ENCODE peak calls at places on chromosomes 13 and 19, in ten cellular contexts. One of them, this sample, is unnamed.

GRCh38 chr19:18736415-18737336 is 53.2 kb downstream of the CRTC1 start:
- DNase-seq in progenitor cell of endocrine pancreas: no peak
- DNase-seq in choroid plexus epithelial cell: no peak
- DNase-seq in AG04450: no peak
- DNase-seq in fibroblast of mammary gland: no peak
- DNase-seq in tibial artery: no peak
- DNase-seq in cardiac fibroblast: no peak
- DNase-seq in brain microvascular endothelial cell: no peak
- DNase-seq in OCI-LY7: no peak
- DNase-seq in endothelial cell: no peak
- DNase-seq in this sample: no peak

GRCh38 chr19:7980635-7981121 is 24.8 kb downstream of the ELAVL1 start:
- DNase-seq in OCI-LY7: no peak
- DNase-seq in choroid plexus epithelial cell: no peak
- DNase-seq in tibial artery: no peak
- DNase-seq in endothelial cell: no peak
- DNase-seq in progenitor cell of endocrine pancreas: no peak
- DNase-seq in AG04450: no peak
- DNase-seq in brain microvascular endothelial cell: no peak
- DNase-seq in cardiac fibroblast: no peak
- DNase-seq in fibroblast of mammary gland: no peak
- DNase-seq in this sample: no peak

GRCh38 chr13:48866204-48866603 is 109.5 kb upstream of the FNDC3A start:
- DNase-seq in fibroblast of mammary gland: no peak
- DNase-seq in OCI-LY7: no peak
- DNase-seq in cardiac fibroblast: no peak
- DNase-seq in brain microvascular endothelial cell: no peak
- DNase-seq in choroid plexus epithelial cell: no peak
- DNase-seq in tibial artery: no peak
- DNase-seq in AG04450: no peak
- DNase-seq in progenitor cell of endocrine pancreas: no peak
- DNase-seq in endothelial cell: no peak
- DNase-seq in this sample: no peak

GRCh38 chr19:3401004-3401768 is 34.8 kb downstream of the NFIC start:
- DNase-seq in AG04450: no peak
- DNase-seq in tibial artery: no peak
- DNase-seq in endothelial cell: no peak
- DNase-seq in progenitor cell of endocrine pancreas: no peak
- DNase-seq in OCI-LY7: no peak
- DNase-seq in choroid plexus epithelial cell: no peak
- DNase-seq in brain microvascular endothelial cell: no peak
- DNase-seq in cardiac fibroblast: no peak
- DNase-seq in fibroblast of mammary gland: no peak
- DNase-seq in this sample: no peak

GRCh38 chr19:57068921-57069697 is 50.7 kb upstream of the USP29 start:
- DNase-seq in endothelial cell: no peak
- DNase-seq in cardiac fibroblast: no peak
- DNase-seq in choroid plexus epithelial cell: no peak
- DNase-seq in progenitor cell of endocrine pancreas: no peak
- DNase-seq in tibial artery: no peak
- DNase-seq in brain microvascular endothelial cell: no peak
- DNase-seq in fibroblast of mammary gland: no peak
- DNase-seq in AG04450: no peak
- DNase-seq in OCI-LY7: no peak
- DNase-seq in this sample: peak; percentile 24

GRCh38 chr19:8050274-8051096 is 2.1 kb upstream of the CCL25 start:
- DNase-seq in OCI-LY7: peak; percentile 98
- DNase-seq in tibial artery: peak; percentile 84
- DNase-seq in fibroblast of mammary gland: peak; percentile 77
- DNase-seq in endothelial cell: peak; percentile 84
- DNase-seq in choroid plexus epithelial cell: peak; percentile 74
- DNase-seq in brain microvascular endothelial cell: peak; percentile 71
- DNase-seq in cardiac fibroblast: peak; percentile 68
- DNase-seq in AG04450: peak; percentile 20
- DNase-seq in progenitor cell of endocrine pancreas: peak; percentile 73
- DNase-seq in this sample: peak; percentile 99

GRCh38 chr19:41186971-41187883 is 5.8 kb upstream of the CYP2S1 start:
- DNase-seq in progenitor cell of endocrine pancreas: no peak
- DNase-seq in choroid plexus epithelial cell: no peak
- DNase-seq in brain microvascular endothelial cell: no peak
- DNase-seq in OCI-LY7: no peak
- DNase-seq in AG04450: no peak
- DNase-seq in endothelial cell: no peak
- DNase-seq in tibial artery: no peak
- DNase-seq in cardiac fibroblast: no peak
- DNase-seq in fibroblast of mammary gland: no peak
- DNase-seq in this sample: no peak

GRCh38 chr19:8363803-8364771 is at the start of gene ANGPTL4:
- DNase-seq in progenitor cell of endocrine pancreas: peak; percentile 23
- DNase-seq in choroid plexus epithelial cell: peak; percentile 81
- DNase-seq in OCI-LY7: no peak
- DNase-seq in AG04450: no peak
- DNase-seq in endothelial cell: peak; percentile 60
- DNase-seq in brain microvascular endothelial cell: peak; percentile 74
- DNase-seq in tibial artery: peak; percentile 87
- DNase-seq in fibroblast of mammary gland: peak; percentile 81
- DNase-seq in cardiac fibroblast: peak; percentile 89
- DNase-seq in this sample: peak; percentile 96

GRCh38 chr19:5144545-5145179 is 175.7 kb downstream of the KDM4B start:
- DNase-seq in endothelial cell: no peak
- DNase-seq in OCI-LY7: no peak
- DNase-seq in brain microvascular endothelial cell: no peak
- DNase-seq in AG04450: no peak
- DNase-seq in tibial artery: peak; percentile 63
- DNase-seq in choroid plexus epithelial cell: no peak
- DNase-seq in fibroblast of mammary gland: no peak
- DNase-seq in progenitor cell of endocrine pancreas: no peak
- DNase-seq in cardiac fibroblast: no peak
- DNase-seq in this sample: peak; percentile 1

GRCh38 chr19:5143471-5144411 is 174.8 kb downstream of the KDM4B start:
- DNase-seq in tibial artery: no peak
- DNase-seq in AG04450: no peak
- DNase-seq in brain microvascular endothelial cell: no peak
- DNase-seq in cardiac fibroblast: no peak
- DNase-seq in OCI-LY7: peak; percentile 26
- DNase-seq in fibroblast of mammary gland: no peak
- DNase-seq in progenitor cell of endocrine pancreas: no peak
- DNase-seq in choroid plexus epithelial cell: no peak
- DNase-seq in endothelial cell: no peak
- DNase-seq in this sample: peak; percentile 57

GRCh38 chr19:5141278-5141925 is 172.5 kb downstream of the KDM4B start:
- DNase-seq in brain microvascular endothelial cell: peak; percentile 37
- DNase-seq in AG04450: no peak
- DNase-seq in choroid plexus epithelial cell: peak; percentile 35
- DNase-seq in tibial artery: no peak
- DNase-seq in OCI-LY7: no peak
- DNase-seq in progenitor cell of endocrine pancreas: no peak
- DNase-seq in fibroblast of mammary gland: peak; percentile 76
- DNase-seq in cardiac fibroblast: peak; percentile 7
- DNase-seq in endothelial cell: no peak
- DNase-seq in this sample: peak; percentile 39

GRCh38 chr19:5141926-5142724 is 173.2 kb downstream of the KDM4B start:
- DNase-seq in tibial artery: no peak
- DNase-seq in cardiac fibroblast: no peak
- DNase-seq in endothelial cell: no peak
- DNase-seq in OCI-LY7: no peak
- DNase-seq in progenitor cell of endocrine pancreas: no peak
- DNase-seq in choroid plexus epithelial cell: no peak
- DNase-seq in AG04450: no peak
- DNase-seq in brain microvascular endothelial cell: no peak
- DNase-seq in fibroblast of mammary gland: no peak
- DNase-seq in this sample: no peak

GRCh38 chr19:5142725-5143097 is 173.8 kb downstream of the KDM4B start:
- DNase-seq in OCI-LY7: no peak
- DNase-seq in choroid plexus epithelial cell: no peak
- DNase-seq in brain microvascular endothelial cell: no peak
- DNase-seq in fibroblast of mammary gland: no peak
- DNase-seq in cardiac fibroblast: no peak
- DNase-seq in tibial artery: no peak
- DNase-seq in AG04450: no peak
- DNase-seq in progenitor cell of endocrine pancreas: no peak
- DNase-seq in endothelial cell: no peak
- DNase-seq in this sample: no peak
- TF ChIP-seq CTCF in OCI-LY7: no peak
- TF ChIP-seq CTCF in choroid plexus epithelial cell: no peak
- TF ChIP-seq CTCF in brain microvascular endothelial cell: no peak
- TF ChIP-seq CTCF in fibroblast of mammary gland: no peak
- TF ChIP-seq CTCF in cardiac fibroblast: no peak
- TF ChIP-seq CTCF in tibial artery: no peak
- TF ChIP-seq CTCF in AG04450: no peak
- TF ChIP-seq CTCF in progenitor cell of endocrine pancreas: no peak
- TF ChIP-seq CTCF in endothelial cell: no peak
- TF ChIP-seq CTCF in this sample: no peak

GRCh38 chr19:28859811-28860210 is 353.1 kb downstream of the UQCRFS1 start:
- DNase-seq in choroid plexus epithelial cell: no peak
- DNase-seq in OCI-LY7: no peak
- DNase-seq in tibial artery: no peak
- DNase-seq in AG04450: no peak
- DNase-seq in progenitor cell of endocrine pancreas: no peak
- DNase-seq in fibroblast of mammary gland: no peak
- DNase-seq in brain microvascular endothelial cell: no peak
- DNase-seq in cardiac fibroblast: no peak
- DNase-seq in endothelial cell: no peak
- DNase-seq in this sample: no peak

GRCh38 chr19:28864024-28864503 is 348.9 kb downstream of the UQCRFS1 start:
- DNase-seq in brain microvascular endothelial cell: no peak
- DNase-seq in fibroblast of mammary gland: no peak
- DNase-seq in progenitor cell of endocrine pancreas: no peak
- DNase-seq in OCI-LY7: no peak
- DNase-seq in endothelial cell: no peak
- DNase-seq in choroid plexus epithelial cell: no peak
- DNase-seq in cardiac fibroblast: no peak
- DNase-seq in tibial artery: no peak
- DNase-seq in AG04450: no peak
- DNase-seq in this sample: no peak

GRCh38 chr19:28867978-28868377 is 345.0 kb downstream of the UQCRFS1 start:
- DNase-seq in progenitor cell of endocrine pancreas: no peak
- DNase-seq in OCI-LY7: no peak
- DNase-seq in cardiac fibroblast: no peak
- DNase-seq in brain microvascular endothelial cell: no peak
- DNase-seq in endothelial cell: no peak
- DNase-seq in tibial artery: no peak
- DNase-seq in fibroblast of mammary gland: no peak
- DNase-seq in AG04450: no peak
- DNase-seq in choroid plexus epithelial cell: no peak
- DNase-seq in this sample: no peak

GRCh38 chr19:28864577-28865042 is 348.3 kb downstream of the UQCRFS1 start:
- DNase-seq in OCI-LY7: no peak
- DNase-seq in cardiac fibroblast: peak; percentile 13
- DNase-seq in brain microvascular endothelial cell: no peak
- DNase-seq in progenitor cell of endocrine pancreas: no peak
- DNase-seq in fibroblast of mammary gland: no peak
- DNase-seq in AG04450: no peak
- DNase-seq in tibial artery: no peak
- DNase-seq in endothelial cell: no peak
- DNase-seq in choroid plexus epithelial cell: peak; percentile 51
- DNase-seq in this sample: no peak

GRCh38 chr19:28862238-28862637 is 350.7 kb downstream of the UQCRFS1 start:
- DNase-seq in progenitor cell of endocrine pancreas: no peak
- DNase-seq in endothelial cell: no peak
- DNase-seq in brain microvascular endothelial cell: no peak
- DNase-seq in tibial artery: no peak
- DNase-seq in AG04450: no peak
- DNase-seq in OCI-LY7: no peak
- DNase-seq in fibroblast of mammary gland: peak; percentile 12
- DNase-seq in cardiac fibroblast: peak; percentile 14
- DNase-seq in choroid plexus epithelial cell: no peak
- DNase-seq in this sample: no peak
- TF ChIP-seq CTCF in progenitor cell of endocrine pancreas: no peak
- TF ChIP-seq CTCF in endothelial cell: no peak
- TF ChIP-seq CTCF in brain microvascular endothelial cell: no peak
- TF ChIP-seq CTCF in tibial artery: no peak
- TF ChIP-seq CTCF in AG04450: no peak
- TF ChIP-seq CTCF in OCI-LY7: no peak
- TF ChIP-seq CTCF in fibroblast of mammary gland: no peak
- TF ChIP-seq CTCF in cardiac fibroblast: no peak
- TF ChIP-seq CTCF in choroid plexus epithelial cell: no peak
- TF ChIP-seq CTCF in this sample: no peak

DNA sequence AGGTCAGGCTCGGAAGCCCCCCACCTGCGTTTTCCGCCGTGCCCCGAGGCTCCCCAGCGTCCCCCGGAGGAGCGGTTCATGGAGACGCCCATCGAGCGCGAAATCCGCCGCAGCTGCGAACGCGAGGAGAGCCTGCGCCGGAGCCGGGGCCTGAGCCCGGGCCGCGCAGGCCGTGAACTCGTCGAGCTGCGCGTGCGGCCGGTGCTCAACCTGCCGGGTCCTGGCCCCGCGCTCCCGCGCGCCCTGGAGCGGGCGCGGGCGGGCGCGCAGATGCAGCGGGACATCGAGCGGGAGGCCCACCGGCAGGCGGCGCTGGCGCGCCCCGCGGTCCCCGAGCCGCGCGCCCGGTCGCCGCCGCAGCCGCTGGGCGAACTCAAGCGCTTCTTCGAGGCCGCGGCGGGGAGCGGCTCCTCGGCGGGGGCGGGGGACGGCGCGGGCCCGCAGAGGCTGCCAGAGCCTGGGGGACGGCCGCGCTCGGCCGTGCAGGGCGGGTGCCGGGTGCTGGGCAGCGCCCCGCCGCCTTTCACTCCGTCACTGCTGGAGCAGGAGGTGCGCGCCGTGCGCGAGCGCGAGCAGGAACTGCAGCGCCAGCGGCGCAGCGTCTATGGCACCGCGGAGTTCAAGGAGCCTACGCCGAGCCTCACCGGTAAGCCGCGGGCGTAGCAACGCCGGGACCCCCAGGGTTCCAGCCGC is 792 bp downstream of the MISP3 start:
- DNase-seq in brain microvascular endothelial cell: peak; percentile 59
- DNase-seq in endothelial cell: peak; percentile 76
- DNase-seq in tibial artery: peak; percentile 86
- DNase-seq in choroid plexus epithelial cell: peak; percentile 83
- DNase-seq in progenitor cell of endocrine pancreas: peak; percentile 64
- DNase-seq in fibroblast of mammary gland: peak; percentile 76
- DNase-seq in AG04450: no peak
- DNase-seq in cardiac fibroblast: peak; percentile 78
- DNase-seq in OCI-LY7: peak; percentile 88
- DNase-seq in this sample: peak; percentile 81
- TF ChIP-seq CTCF in brain microvascular endothelial cell: peak; percentile 21
- TF ChIP-seq CTCF in endothelial cell: peak; percentile 45
- TF ChIP-seq CTCF in tibial artery: peak; percentile 94
- TF ChIP-seq CTCF in choroid plexus epithelial cell: peak; percentile 9
- TF ChIP-seq CTCF in progenitor cell of endocrine pancreas: peak; percentile 64
- TF ChIP-seq CTCF in fibroblast of mammary gland: no peak
- TF ChIP-seq CTCF in AG04450: no peak
- TF ChIP-seq CTCF in cardiac fibroblast: peak; percentile 1
- TF ChIP-seq CTCF in OCI-LY7: no peak
- TF ChIP-seq CTCF in this sample: peak; percentile 61

GRCh38 chr13:111610879-111611278 is 290.4 kb downstream of the TEX29 start:
- DNase-seq in tibial artery: no peak
- DNase-seq in OCI-LY7: no peak
- DNase-seq in choroid plexus epithelial cell: no peak
- DNase-seq in brain microvascular endothelial cell: no peak
- DNase-seq in AG04450: no peak
- DNase-seq in fibroblast of mammary gland: no peak
- DNase-seq in cardiac fibroblast: no peak
- DNase-seq in progenitor cell of endocrine pancreas: no peak
- DNase-seq in endothelial cell: no peak
- DNase-seq in this sample: no peak

GRCh38 chr13:111614009-111614408 is 293.6 kb downstream of the TEX29 start:
- DNase-seq in cardiac fibroblast: no peak
- DNase-seq in OCI-LY7: no peak
- DNase-seq in choroid plexus epithelial cell: no peak
- DNase-seq in progenitor cell of endocrine pancreas: no peak
- DNase-seq in tibial artery: no peak
- DNase-seq in AG04450: no peak
- DNase-seq in fibroblast of mammary gland: no peak
- DNase-seq in endothelial cell: no peak
- DNase-seq in brain microvascular endothelial cell: no peak
- DNase-seq in this sample: no peak

GRCh38 chr13:111616203-111616602 is 295.8 kb downstream of the TEX29 start:
- DNase-seq in OCI-LY7: no peak
- DNase-seq in tibial artery: no peak
- DNase-seq in endothelial cell: no peak
- DNase-seq in cardiac fibroblast: no peak
- DNase-seq in progenitor cell of endocrine pancreas: no peak
- DNase-seq in brain microvascular endothelial cell: no peak
- DNase-seq in AG04450: no peak
- DNase-seq in choroid plexus epithelial cell: no peak
- DNase-seq in fibroblast of mammary gland: no peak
- DNase-seq in this sample: no peak

GRCh38 chr13:111612918-111613317 is 292.5 kb downstream of the TEX29 start:
- DNase-seq in AG04450: no peak
- DNase-seq in OCI-LY7: no peak
- DNase-seq in fibroblast of mammary gland: no peak
- DNase-seq in cardiac fibroblast: no peak
- DNase-seq in endothelial cell: no peak
- DNase-seq in tibial artery: no peak
- DNase-seq in choroid plexus epithelial cell: no peak
- DNase-seq in brain microvascular endothelial cell: no peak
- DNase-seq in progenitor cell of endocrine pancreas: no peak
- DNase-seq in this sample: no peak

DNA sequence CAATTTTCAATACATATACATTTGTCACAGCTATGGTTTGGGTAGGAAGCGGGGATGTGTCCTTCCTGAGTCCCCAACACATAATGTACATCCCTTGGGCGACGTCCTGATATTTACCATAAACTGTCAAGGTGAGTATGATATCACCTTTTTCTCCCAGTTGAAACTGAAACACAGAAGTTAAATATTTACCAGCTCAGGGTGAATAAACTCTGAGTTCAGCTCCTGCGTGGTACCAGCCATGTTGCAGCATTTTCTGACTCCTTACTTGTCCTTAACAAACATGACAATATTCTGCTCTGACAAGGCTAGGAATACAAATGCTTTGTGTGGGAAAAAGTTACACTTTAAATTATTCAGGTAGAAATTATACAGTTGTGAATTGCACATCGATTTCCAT is 294.2 kb downstream of the TEX29 start:
- DNase-seq in progenitor cell of endocrine pancreas: no peak
- DNase-seq in AG04450: no peak
- DNase-seq in brain microvascular endothelial cell: no peak
- DNase-seq in fibroblast of mammary gland: no peak
- DNase-seq in choroid plexus epithelial cell: no peak
- DNase-seq in tibial artery: no peak
- DNase-seq in cardiac fibroblast: no peak
- DNase-seq in OCI-LY7: no peak
- DNase-seq in endothelial cell: no peak
- DNase-seq in this sample: no peak
- TF ChIP-seq CTCF in progenitor cell of endocrine pancreas: no peak
- TF ChIP-seq CTCF in AG04450: no peak
- TF ChIP-seq CTCF in brain microvascular endothelial cell: no peak
- TF ChIP-seq CTCF in fibroblast of mammary gland: no peak
- TF ChIP-seq CTCF in choroid plexus epithelial cell: no peak
- TF ChIP-seq CTCF in tibial artery: no peak
- TF ChIP-seq CTCF in cardiac fibroblast: no peak
- TF ChIP-seq CTCF in OCI-LY7: no peak
- TF ChIP-seq CTCF in endothelial cell: no peak
- TF ChIP-seq CTCF in this sample: no peak

This sample was measured in activated CD8-positive, alpha-beta T cell treated with anti-CD3 and anti-CD28 coated beads for 36 hours.